ENCODE peak calls at places on chromosomes 16 and 17, in seven cellular contexts. One of them, this sample, is unnamed.

GRCh38 chr16:19945934-19946333 is 61.3 kb upstream of the GPRC5B start:
- DNase-seq in COR-L47: no peak
- DNase-seq in NCI-H2081: no peak
- DNase-seq in mesenchymal stem cell: no peak
- DNase-seq in GF-D8: no peak
- DNase-seq in fibroblast of the aortic adventitia: no peak
- DNase-seq in M059J: no peak
- DNase-seq in this sample: no peak

GRCh38 chr16:77172964-77173363 is 18.0 kb upstream of the MON1B start:
- DNase-seq in fibroblast of the aortic adventitia: no peak
- DNase-seq in NCI-H2081: no peak
- DNase-seq in GF-D8: no peak
- DNase-seq in COR-L47: no peak
- DNase-seq in M059J: peak; percentile 3
- DNase-seq in mesenchymal stem cell: no peak
- DNase-seq in this sample: no peak

GRCh38 chr16:28534542-28535373 is 4.0 kb downstream of the NUPR1 start:
- DNase-seq in M059J: no peak
- DNase-seq in COR-L47: no peak
- DNase-seq in GF-D8: peak; percentile 80
- DNase-seq in mesenchymal stem cell: no peak
- DNase-seq in fibroblast of the aortic adventitia: peak; percentile 89
- DNase-seq in NCI-H2081: no peak
- DNase-seq in this sample: peak; percentile 99

GRCh38 chr17:16981928-16982327 is 10.0 kb upstream of the TNFRSF13B start:
- DNase-seq in fibroblast of the aortic adventitia: no peak
- DNase-seq in GF-D8: no peak
- DNase-seq in COR-L47: no peak
- DNase-seq in NCI-H2081: no peak
- DNase-seq in mesenchymal stem cell: no peak
- DNase-seq in M059J: no peak
- DNase-seq in this sample: no peak

GRCh38 chr17:40317345-40317873 is 8.4 kb downstream of the RARA start:
- DNase-seq in M059J: no peak
- DNase-seq in fibroblast of the aortic adventitia: peak; percentile 72
- DNase-seq in NCI-H2081: no peak
- DNase-seq in mesenchymal stem cell: peak; percentile 88
- DNase-seq in GF-D8: peak; percentile 15
- DNase-seq in COR-L47: no peak
- DNase-seq in this sample: peak; percentile 61

GRCh38 chr16:73464834-73465233 is 416.9 kb upstream of the ZFHX3 start:
- DNase-seq in GF-D8: no peak
- DNase-seq in mesenchymal stem cell: no peak
- DNase-seq in COR-L47: no peak
- DNase-seq in M059J: no peak
- DNase-seq in NCI-H2081: no peak
- DNase-seq in fibroblast of the aortic adventitia: no peak
- DNase-seq in this sample: no peak

GRCh38 chr16:88781140-88782077 is 3.6 kb downstream of the PIEZO1 start:
- DNase-seq in NCI-H2081: no peak
- DNase-seq in M059J: no peak
- DNase-seq in fibroblast of the aortic adventitia: no peak
- DNase-seq in COR-L47: no peak
- DNase-seq in GF-D8: peak; percentile 54
- DNase-seq in mesenchymal stem cell: no peak
- DNase-seq in this sample: peak; percentile 60

GRCh38 chr17:80863626-80864025 is 128.0 kb upstream of the CHMP6 start:
- DNase-seq in COR-L47: no peak
- DNase-seq in M059J: no peak
- DNase-seq in GF-D8: no peak
- DNase-seq in NCI-H2081: no peak
- DNase-seq in fibroblast of the aortic adventitia: no peak
- DNase-seq in mesenchymal stem cell: no peak
- DNase-seq in this sample: no peak

GRCh38 chr16:29899516-29900101 is at the start of gene SEZ6L2:
- DNase-seq in fibroblast of the aortic adventitia: peak; percentile 84
- DNase-seq in M059J: peak; percentile 95
- DNase-seq in mesenchymal stem cell: peak; percentile 97
- DNase-seq in GF-D8: no peak
- DNase-seq in NCI-H2081: peak; percentile 89
- DNase-seq in COR-L47: peak; percentile 90
- DNase-seq in this sample: peak; percentile 88

GRCh38 chr17:82772026-82772425 is 20.2 kb downstream of the TBCD start:
- DNase-seq in COR-L47: no peak
- DNase-seq in fibroblast of the aortic adventitia: peak; percentile 74
- DNase-seq in NCI-H2081: no peak
- DNase-seq in GF-D8: no peak
- DNase-seq in M059J: peak; percentile 33
- DNase-seq in mesenchymal stem cell: peak; percentile 47
- DNase-seq in this sample: no peak

GRCh38 chr16:89602952-89603590 is 10.4 kb upstream of the DPEP1 start:
- DNase-seq in fibroblast of the aortic adventitia: no peak
- DNase-seq in M059J: no peak
- DNase-seq in mesenchymal stem cell: no peak
- DNase-seq in NCI-H2081: no peak
- DNase-seq in COR-L47: no peak
- DNase-seq in GF-D8: no peak
- DNase-seq in this sample: no peak

GRCh38 chr17:56756536-56756935 is 77.2 kb downstream of the C17orf67 start:
- DNase-seq in M059J: peak; percentile 91
- DNase-seq in mesenchymal stem cell: peak; percentile 97
- DNase-seq in COR-L47: no peak
- DNase-seq in fibroblast of the aortic adventitia: peak; percentile 14
- DNase-seq in GF-D8: no peak
- DNase-seq in NCI-H2081: no peak
- DNase-seq in this sample: peak; percentile 24

GRCh38 chr17:19780846-19781245 is 32.7 kb upstream of the ALDH3A1 start:
- DNase-seq in mesenchymal stem cell: no peak
- DNase-seq in M059J: no peak
- DNase-seq in fibroblast of the aortic adventitia: no peak
- DNase-seq in NCI-H2081: no peak
- DNase-seq in GF-D8: no peak
- DNase-seq in COR-L47: no peak
- DNase-seq in this sample: no peak

GRCh38 chr17:1058423-1059130 is 61.6 kb downstream of the TIMM22 start:
- DNase-seq in NCI-H2081: peak; percentile 21
- DNase-seq in mesenchymal stem cell: peak; percentile 39
- DNase-seq in GF-D8: no peak
- DNase-seq in fibroblast of the aortic adventitia: peak; percentile 14
- DNase-seq in M059J: peak; percentile 44
- DNase-seq in COR-L47: no peak
- DNase-seq in this sample: peak; percentile 10

GRCh38 chr17:16106161-16106891 is 106.7 kb downstream of the TTC19 start:
- DNase-seq in COR-L47: no peak
- DNase-seq in fibroblast of the aortic adventitia: peak; percentile 84
- DNase-seq in NCI-H2081: peak; percentile 9
- DNase-seq in mesenchymal stem cell: peak; percentile 86
- DNase-seq in GF-D8: no peak
- DNase-seq in M059J: peak; percentile 42
- DNase-seq in this sample: peak; percentile 3

GRCh38 chr17:81030726-81031570 is 4.0 kb upstream of the BAIAP2 start:
- DNase-seq in COR-L47: no peak
- DNase-seq in NCI-H2081: no peak
- DNase-seq in mesenchymal stem cell: no peak
- DNase-seq in GF-D8: no peak
- DNase-seq in M059J: no peak
- DNase-seq in fibroblast of the aortic adventitia: no peak
- DNase-seq in this sample: peak; percentile 19

This sample was measured in MV-4-11.